ENCODE peak calls at places on chromosomes 3 and 15, in five cellular contexts. One of them, this sample, is unnamed. For H3K27me3 and H3K9me3, the result is how much of the 10 kb centered on the place peaks cover.

GRCh38 chr3:10140996-10141546 is 507 bp upstream of the VHL start:
- DNase-seq in NT2/D1: no peak
- DNase-seq in lung: no peak
- DNase-seq in heart left ventricle: no peak
- DNase-seq in CD8-positive, alpha-beta memory T cell: no peak
- DNase-seq in this sample: no peak

GRCh38 chr3:28856796-28857195 is 424.1 kb upstream of the RBMS3 start:
- DNase-seq in heart left ventricle: no peak
- DNase-seq in NT2/D1: no peak
- DNase-seq in CD8-positive, alpha-beta memory T cell: no peak
- DNase-seq in lung: no peak
- DNase-seq in this sample: no peak

GRCh38 chr3:58434990-58435389 is 1.4 kb upstream of the PDHB start:
- DNase-seq in NT2/D1: peak
- DNase-seq in CD8-positive, alpha-beta memory T cell: no peak
- DNase-seq in heart left ventricle: no peak
- DNase-seq in lung: no peak
- DNase-seq in this sample: peak

GRCh38 chr3:13254028-13254951 is 165.8 kb downstream of the NUP210 start:
- DNase-seq in CD8-positive, alpha-beta memory T cell: no peak
- DNase-seq in lung: no peak
- DNase-seq in heart left ventricle: no peak
- DNase-seq in NT2/D1: no peak
- DNase-seq in this sample: no peak

GRCh38 chr15:73437541-73438109 is 5.3 kb upstream of the REC114 start:
- DNase-seq in CD8-positive, alpha-beta memory T cell: no peak
- DNase-seq in heart left ventricle: no peak
- DNase-seq in lung: no peak
- DNase-seq in NT2/D1: no peak
- DNase-seq in this sample: no peak

GRCh38 chr3:62475940-62476339 is 102.6 kb upstream of the FEZF2 start:
- DNase-seq in CD8-positive, alpha-beta memory T cell: no peak
- DNase-seq in heart left ventricle: no peak
- DNase-seq in NT2/D1: no peak
- DNase-seq in lung: no peak
- DNase-seq in this sample: no peak

GRCh38 chr3:124486324-124486723 is 243.9 kb upstream of the UMPS start:
- DNase-seq in CD8-positive, alpha-beta memory T cell: no peak
- DNase-seq in heart left ventricle: no peak
- DNase-seq in NT2/D1: no peak
- DNase-seq in lung: no peak
- DNase-seq in this sample: no peak

GRCh38 chr3:189790658-189791057 is 159.5 kb downstream of the TP63 start:
- DNase-seq in CD8-positive, alpha-beta memory T cell: no peak
- DNase-seq in lung: no peak
- DNase-seq in heart left ventricle: no peak
- DNase-seq in NT2/D1: no peak
- DNase-seq in this sample: no peak

GRCh38 chr3:23481660-23482278 is 278.6 kb downstream of the UBE2E2 start:
- DNase-seq in lung: no peak
- DNase-seq in CD8-positive, alpha-beta memory T cell: no peak
- DNase-seq in heart left ventricle: no peak
- DNase-seq in NT2/D1: no peak
- DNase-seq in this sample: no peak

GRCh38 chr3:9946112-9947024 is 5.8 kb downstream of the PRRT3 start:
- DNase-seq in NT2/D1: peak
- DNase-seq in lung: peak
- DNase-seq in CD8-positive, alpha-beta memory T cell: peak
- DNase-seq in heart left ventricle: peak
- DNase-seq in this sample: peak

GRCh38 chr15:24954783-24955548 is at the start of the genes SNRPN and SNURF:
- DNase-seq in CD8-positive, alpha-beta memory T cell: peak
- DNase-seq in heart left ventricle: peak
- DNase-seq in lung: peak
- DNase-seq in NT2/D1: peak
- DNase-seq in this sample: peak

GRCh38 chr3:122936335-122936734 is 91.2 kb downstream of the SEMA5B start:
- DNase-seq in CD8-positive, alpha-beta memory T cell: no peak
- DNase-seq in NT2/D1: no peak
- DNase-seq in heart left ventricle: no peak
- DNase-seq in lung: no peak
- DNase-seq in this sample: no peak

GRCh38 chr3:47610572-47610971 is 31.9 kb upstream of the CSPG5 start:
- DNase-seq in NT2/D1: no peak
- DNase-seq in heart left ventricle: no peak
- DNase-seq in lung: no peak
- DNase-seq in CD8-positive, alpha-beta memory T cell: no peak
- DNase-seq in this sample: no peak

GRCh38 chr3:59313365-59313764 is 263.5 kb upstream of the CFAP20DC start:
- DNase-seq in lung: no peak
- DNase-seq in CD8-positive, alpha-beta memory T cell: no peak
- DNase-seq in heart left ventricle: peak
- DNase-seq in NT2/D1: peak
- DNase-seq in this sample: peak

GRCh38 chr15:92452143-92452542 is 58.5 kb downstream of the ST8SIA2 start:
- DNase-seq in lung: no peak
- DNase-seq in heart left ventricle: no peak
- DNase-seq in NT2/D1: no peak
- DNase-seq in CD8-positive, alpha-beta memory T cell: no peak
- DNase-seq in this sample: no peak

GRCh38 chr15:30791239-30791638 is 112.5 kb upstream of the FAN1 start:
- DNase-seq in lung: no peak
- DNase-seq in CD8-positive, alpha-beta memory T cell: no peak
- DNase-seq in NT2/D1: no peak
- DNase-seq in heart left ventricle: no peak
- DNase-seq in this sample: peak

GRCh38 chr15:93087825-93088199 is 1.2 kb downstream of the RGMA start:
- DNase-seq in CD8-positive, alpha-beta memory T cell: peak
- DNase-seq in heart left ventricle: peak
- DNase-seq in NT2/D1: peak
- DNase-seq in lung: peak
- DNase-seq in this sample: peak

GRCh38 chr3:23668430-23668904 is 137.3 kb upstream of the UBE2E1 start:
- DNase-seq in CD8-positive, alpha-beta memory T cell: no peak
- DNase-seq in lung: no peak
- DNase-seq in NT2/D1: no peak
- DNase-seq in heart left ventricle: no peak
- DNase-seq in this sample: no peak

GRCh38 chr3:50573566-50574279 is 4.4 kb downstream of the HEMK1 start:
- DNase-seq in heart left ventricle: no peak
- DNase-seq in lung: peak
- DNase-seq in NT2/D1: no peak
- DNase-seq in CD8-positive, alpha-beta memory T cell: no peak
- DNase-seq in this sample: no peak

GRCh38 chr3:44240061-44240460 is 1.6 kb upstream of the TOPAZ1 start:
- DNase-seq in NT2/D1: no peak
- DNase-seq in heart left ventricle: no peak
- DNase-seq in lung: no peak
- DNase-seq in CD8-positive, alpha-beta memory T cell: no peak
- DNase-seq in this sample: no peak

DNA sequence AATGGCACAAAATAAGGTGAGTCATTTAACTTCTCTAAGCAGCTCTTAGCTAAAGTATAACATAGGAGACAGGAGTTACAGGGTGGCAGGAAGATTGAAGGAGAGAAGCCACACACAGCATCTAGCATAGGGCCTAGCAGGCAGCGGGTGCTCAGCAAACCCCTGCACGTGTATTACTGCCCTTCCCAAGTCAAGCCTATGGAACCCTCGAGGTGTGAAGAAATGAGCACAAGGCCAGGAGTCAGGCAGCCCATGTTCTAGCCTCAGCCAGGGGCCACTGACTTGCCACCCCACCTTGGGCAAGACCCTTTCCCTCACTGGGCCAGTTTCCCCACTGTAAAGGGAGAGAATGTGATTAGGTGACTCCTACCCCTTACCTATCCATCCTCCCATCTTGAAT is 197.2 kb upstream of the TLE3 start:
- DNase-seq in heart left ventricle: no peak
- DNase-seq in NT2/D1: no peak
- DNase-seq in lung: no peak
- DNase-seq in CD8-positive, alpha-beta memory T cell: no peak
- DNase-seq in this sample: no peak
- H3K27me3 ChIP-seq in heart left ventricle: under half
- H3K27me3 ChIP-seq in NT2/D1: under half
- H3K27me3 ChIP-seq in lung: under half
- H3K27me3 ChIP-seq in CD8-positive, alpha-beta memory T cell: under half
- H3K27me3 ChIP-seq in this sample: under half

GRCh38 chr15:45710657-45711056 is 75.8 kb downstream of the SQOR start:
- DNase-seq in lung: no peak
- DNase-seq in heart left ventricle: no peak
- DNase-seq in NT2/D1: no peak
- DNase-seq in CD8-positive, alpha-beta memory T cell: no peak
- DNase-seq in this sample: no peak
- H3K9me3 ChIP-seq in lung: under half
- H3K9me3 ChIP-seq in heart left ventricle: under half
- H3K9me3 ChIP-seq in NT2/D1: under half
- H3K9me3 ChIP-seq in CD8-positive, alpha-beta memory T cell: under half
- H3K9me3 ChIP-seq in this sample: under half

DNA sequence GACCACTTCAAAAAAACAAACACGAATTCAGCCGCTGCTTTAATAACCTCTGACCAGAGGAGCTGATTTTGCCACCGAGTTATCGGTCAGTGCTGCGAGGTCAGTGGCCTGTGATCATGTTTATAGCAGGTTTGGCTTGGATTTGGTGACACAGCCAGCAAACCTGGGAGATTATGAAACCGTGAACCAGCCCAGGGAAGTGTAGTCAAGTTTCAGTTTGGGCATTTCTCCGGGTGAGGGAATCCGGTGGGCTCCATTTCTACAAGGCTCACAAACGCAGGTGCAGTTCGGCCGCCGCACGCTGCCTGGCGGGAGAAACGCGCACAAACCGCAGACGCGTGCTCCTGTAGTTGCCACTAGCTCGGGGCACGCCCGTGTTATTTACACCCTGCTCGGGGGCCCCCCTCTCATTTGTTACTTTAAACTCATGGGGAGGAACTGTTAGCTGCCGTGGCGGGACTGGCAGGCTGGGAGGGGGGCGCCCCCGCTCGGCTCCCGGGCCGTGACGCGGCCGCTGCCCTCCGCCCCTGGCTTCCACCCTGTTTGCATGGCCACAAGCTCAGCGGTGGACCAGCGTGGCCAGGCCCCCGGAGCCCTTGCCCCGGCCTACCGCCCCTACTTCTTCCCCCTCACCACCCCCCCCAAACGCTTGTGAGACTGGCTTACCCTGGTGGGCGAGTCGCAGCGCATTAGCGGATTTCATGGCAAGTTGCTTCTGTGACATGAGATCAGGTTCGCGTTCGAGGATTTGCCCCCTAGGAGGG is 13.6 kb upstream of the ONECUT1 start:
- DNase-seq in CD8-positive, alpha-beta memory T cell: peak
- DNase-seq in heart left ventricle: no peak
- DNase-seq in NT2/D1: no peak
- DNase-seq in lung: no peak
- DNase-seq in this sample: peak
- H3K27me3 ChIP-seq in CD8-positive, alpha-beta memory T cell: half or more
- H3K27me3 ChIP-seq in heart left ventricle: half or more
- H3K27me3 ChIP-seq in NT2/D1: under half
- H3K27me3 ChIP-seq in lung: under half
- H3K27me3 ChIP-seq in this sample: half or more

DNA sequence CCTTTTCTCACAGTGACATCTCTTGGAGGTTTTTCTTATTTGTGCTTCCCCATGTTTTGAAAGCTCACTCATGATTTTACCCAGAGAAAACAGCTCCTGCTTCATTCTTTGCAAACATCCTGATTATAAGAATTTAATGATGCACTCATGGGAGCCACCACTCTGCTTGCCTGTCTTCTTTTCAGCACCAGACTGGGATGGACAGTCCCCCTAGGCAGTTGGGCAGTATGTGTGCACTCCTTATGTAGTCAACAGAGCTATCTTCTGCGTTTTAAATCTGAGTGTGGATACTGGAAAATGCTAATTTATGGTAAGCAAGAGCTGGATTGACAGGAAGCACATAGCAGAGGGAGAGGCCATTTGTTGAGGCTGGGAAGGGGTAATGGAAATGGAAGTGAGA is 276.1 kb downstream of the AGBL1 start:
- DNase-seq in lung: no peak
- DNase-seq in CD8-positive, alpha-beta memory T cell: no peak
- DNase-seq in NT2/D1: no peak
- DNase-seq in heart left ventricle: no peak
- DNase-seq in this sample: peak
- H3K9me3 ChIP-seq in lung: under half
- H3K9me3 ChIP-seq in CD8-positive, alpha-beta memory T cell: under half
- H3K9me3 ChIP-seq in NT2/D1: under half
- H3K9me3 ChIP-seq in heart left ventricle: under half
- H3K9me3 ChIP-seq in this sample: under half

GRCh38 chr3:128343287-128344045 is 123.2 kb downstream of the DNAJB8 start:
- DNase-seq in CD8-positive, alpha-beta memory T cell: no peak
- DNase-seq in NT2/D1: peak
- DNase-seq in heart left ventricle: peak
- DNase-seq in lung: no peak
- DNase-seq in this sample: peak

GRCh38 chr3:128341659-128342395 is 124.9 kb downstream of the DNAJB8 start:
- DNase-seq in lung: no peak
- DNase-seq in heart left ventricle: peak
- DNase-seq in NT2/D1: no peak
- DNase-seq in CD8-positive, alpha-beta memory T cell: peak
- DNase-seq in this sample: no peak

GRCh38 chr3:128340904-128341555 is 125.7 kb downstream of the DNAJB8 start:
- DNase-seq in heart left ventricle: peak
- DNase-seq in lung: no peak
- DNase-seq in NT2/D1: no peak
- DNase-seq in CD8-positive, alpha-beta memory T cell: no peak
- DNase-seq in this sample: no peak

GRCh38 chr3:128344046-128344368 is 122.7 kb downstream of the DNAJB8 start:
- DNase-seq in lung: no peak
- DNase-seq in heart left ventricle: peak
- DNase-seq in CD8-positive, alpha-beta memory T cell: no peak
- DNase-seq in NT2/D1: no peak
- DNase-seq in this sample: no peak

GRCh38 chr3:128342701-128343180 is 123.9 kb downstream of the DNAJB8 start:
- DNase-seq in NT2/D1: no peak
- DNase-seq in CD8-positive, alpha-beta memory T cell: peak
- DNase-seq in heart left ventricle: peak
- DNase-seq in lung: no peak
- DNase-seq in this sample: no peak
- H3K27me3 ChIP-seq in NT2/D1: under half
- H3K27me3 ChIP-seq in CD8-positive, alpha-beta memory T cell: under half
- H3K27me3 ChIP-seq in heart left ventricle: under half
- H3K27me3 ChIP-seq in lung: under half
- H3K27me3 ChIP-seq in this sample: under half

DNA sequence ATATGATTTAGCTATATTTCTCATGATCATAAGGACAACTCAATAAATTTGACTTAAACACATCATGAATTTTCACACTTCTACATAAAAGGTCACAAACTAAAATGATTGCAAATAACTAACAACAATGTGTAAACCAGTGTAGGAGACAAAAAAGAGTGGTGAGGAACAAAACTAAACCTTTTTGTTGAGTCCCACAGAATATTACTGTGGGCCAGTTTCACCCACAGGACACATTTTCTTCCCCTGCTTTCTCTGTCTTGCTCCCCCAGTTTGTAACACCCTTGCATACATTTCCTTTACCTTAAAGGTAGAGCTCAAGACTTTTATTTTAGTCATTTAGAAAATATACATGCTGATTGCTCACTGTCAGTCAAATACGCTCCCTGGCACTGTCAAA is 130.9 kb upstream of the GOLGA6L6 start:
- DNase-seq in CD8-positive, alpha-beta memory T cell: no peak
- DNase-seq in NT2/D1: no peak
- DNase-seq in lung: no peak
- DNase-seq in heart left ventricle: no peak
- DNase-seq in this sample: no peak
- H3K9me3 ChIP-seq in CD8-positive, alpha-beta memory T cell: under half
- H3K9me3 ChIP-seq in NT2/D1: under half
- H3K9me3 ChIP-seq in lung: under half
- H3K9me3 ChIP-seq in heart left ventricle: under half
- H3K9me3 ChIP-seq in this sample: under half

This sample was measured in endodermal cell.